ENCODE peak calls at places on chromosomes 2 and 18, in six cellular contexts. N is CD8-positive, alpha-beta T cell; R is endothelial cell; Z is right atrium auricular region; L is fibroblast of mammary gland; Q is heart right ventricle. J is an unnamed sample.

GRCh38 chr2:126979039-126979438 is 80.3 kb downstream of the TEX51 start:
- DNase-seq in N (no peak), R (no peak), Z (no peak), L (no peak), Q (no peak), J (no peak)

GRCh38 chr2:200308421-200309295 is 2.2 kb downstream of the SPATS2L start:
- DNase-seq in N (no peak), R (no peak), Z (no peak), L (peak), Q (no peak), J (peak)

GRCh38 chr2:101995804-101996203 is 4.0 kb downstream of the IL1R2 start:
- DNase-seq in N (no peak), R (no peak), Z (no peak), L (no peak), Q (no peak), J (no peak)

GRCh38 chr2:215379948-215380347 is 55.9 kb downstream of the FN1 start:
- DNase-seq in N (no peak), R (no peak), Z (no peak), L (no peak), Q (no peak), J (no peak)

GRCh38 chr2:237497820-237498128 is 10.7 kb downstream of the MLPH start:
- DNase-seq in N (no peak), R (no peak), Z (no peak), L (peak), Q (no peak), J (no peak)

GRCh38 chr2:196546151-196546919 is 93.2 kb upstream of the CCDC150 start:
- DNase-seq in N (no peak), R (no peak), Z (no peak), L (no peak), Q (no peak), J (no peak)

GRCh38 chr2:11899264-11899818 is 152.9 kb downstream of the LPIN1 start:
- DNase-seq in N (no peak), R (no peak), Z (no peak), L (peak), Q (no peak), J (peak)

GRCh38 chr2:94759211-94759610 is 112.0 kb upstream of the TEKT4 start:
- DNase-seq in N (no peak), R (peak), Z (peak), L (no peak), Q (no peak), J (no peak)

GRCh38 chr18:27377251-27377650 is 192.1 kb upstream of the CHST9 start:
- DNase-seq in N (no peak), R (no peak), Z (no peak), L (peak), Q (no peak), J (no peak)

GRCh38 chr2:73172963-73173362 is 29.4 kb upstream of the NOTO start:
- DNase-seq in N (no peak), R (no peak), Z (no peak), L (peak), Q (no peak), J (peak)

GRCh38 chr18:7325126-7325430 is 94.2 kb downstream of the LRRC30 start:
- DNase-seq in N (no peak), R (no peak), Z (no peak), L (no peak), Q (no peak), J (no peak)

GRCh38 chr2:33529771-33530481 is 53.5 kb downstream of the RASGRP3 start:
- DNase-seq in N (no peak), R (no peak), Z (no peak), L (peak), Q (no peak), J (peak)

GRCh38 chr2:230877737-230878598 is 13.2 kb downstream of the ITM2C start:
- DNase-seq in N (peak), R (no peak), Z (no peak), L (no peak), Q (no peak), J (no peak)

GRCh38 chr2:238652771-238653157 is 195.1 kb upstream of the TWIST2 start:
- DNase-seq in N (no peak), R (no peak), Z (no peak), L (no peak), Q (no peak), J (no peak)

GRCh38 chr2:54285451-54285850 is 29.4 kb upstream of the TSPYL6 start:
- DNase-seq in N (no peak), R (no peak), Z (no peak), L (no peak), Q (no peak), J (no peak)

GRCh38 chr2:144258154-144258553 is 261.8 kb downstream of the ZEB2 start:
- DNase-seq in N (no peak), R (no peak), Z (no peak), L (no peak), Q (no peak), J (no peak)

GRCh38 chr2:130765464-130765863 is 10.1 kb downstream of the AMER3 start:
- DNase-seq in N (no peak), R (no peak), Z (peak), L (no peak), Q (no peak), J (no peak)

GRCh38 chr2:37858197-37858711 is 66.8 kb upstream of the RMDN2 start:
- DNase-seq in N (no peak), R (no peak), Z (no peak), L (peak), Q (no peak), J (peak)

GRCh38 chr2:33197198-33197938 is 250.6 kb downstream of the LTBP1 start:
- DNase-seq in N (no peak), R (no peak), Z (no peak), L (no peak), Q (no peak), J (no peak)

GRCh38 chr2:158457826-158458616 is 1.3 kb downstream of the PKP4 start:
- DNase-seq in N (peak), R (peak), Z (peak), L (peak), Q (peak), J (peak)

GRCh38 chr18:468841-469796 is 31.4 kb downstream of the COLEC12 start:
- DNase-seq in N (no peak), R (no peak), Z (no peak), L (no peak), Q (no peak), J (no peak)

GRCh38 chr2:72917138-72917874 is at the start of gene EMX1:
- DNase-seq in N (peak), R (peak), Z (no peak), L (no peak), Q (no peak), J (no peak)

GRCh38 chr2:5673861-5674240 is 18.3 kb upstream of the SOX11 start:
- DNase-seq in N (no peak), R (peak), Z (no peak), L (no peak), Q (no peak), J (no peak)

GRCh38 chr2:50126077-50126476 is 905.9 kb downstream of the NRXN1 start:
- DNase-seq in N (no peak), R (no peak), Z (no peak), L (no peak), Q (no peak), J (no peak)

GRCh38 chr2:128556633-128557032 is 238.0 kb upstream of the HS6ST1 start:
- DNase-seq in N (no peak), R (no peak), Z (no peak), L (no peak), Q (no peak), J (no peak)

GRCh38 chr2:197286805-197287595 is 23.6 kb downstream of the ANKRD44 start:
- DNase-seq in N (no peak), R (no peak), Z (peak), L (peak), Q (no peak), J (peak)

GRCh38 chr2:12302691-12303090 is 414.0 kb upstream of the TRIB2 start:
- DNase-seq in N (no peak), R (no peak), Z (no peak), L (no peak), Q (no peak), J (no peak)

GRCh38 chr18:72700961-72701710 is 157.0 kb upstream of the CBLN2 start:
- DNase-seq in N (no peak), R (no peak), Z (no peak), L (peak), Q (no peak), J (no peak)

GRCh38 chr2:159074605-159075004 is 106.2 kb downstream of the TANC1 start:
- DNase-seq in N (no peak), R (no peak), Z (no peak), L (no peak), Q (no peak), J (no peak)

GRCh38 chr18:8721094-8721669 is 15.8 kb downstream of the MTCL1 start:
- DNase-seq in N (no peak), R (no peak), Z (peak), L (no peak), Q (no peak), J (no peak)

GRCh38 chr2:96832751-96833507 is 10.9 kb downstream of the ANKRD23 start:
- DNase-seq in N (no peak), R (peak), Z (peak), L (peak), Q (peak), J (peak)

GRCh38 chr2:27587025-27587424 is 4.2 kb downstream of the ZNF512 start:
- DNase-seq in N (no peak), R (no peak), Z (no peak), L (no peak), Q (no peak), J (no peak)

GRCh38 chr2:25173719-25174118 is 5.3 kb upstream of the POMC start:
- DNase-seq in N (no peak), R (no peak), Z (no peak), L (no peak), Q (no peak), J (no peak)

GRCh38 chr18:62288669-62289016 is 36.5 kb upstream of the TNFRSF11A start:
- DNase-seq in N (no peak), R (no peak), Z (no peak), L (no peak), Q (no peak), J (no peak)

GRCh38 chr2:148814853-148815419 is 60.1 kb upstream of the KIF5C start:
- DNase-seq in N (no peak), R (no peak), Z (no peak), L (peak), Q (no peak), J (no peak)

GRCh38 chr2:106161938-106162814 is 31.9 kb downstream of the UXS1 start:
- DNase-seq in N (no peak), R (no peak), Z (no peak), L (no peak), Q (no peak), J (no peak)

GRCh38 chr18:6609882-6610281 is 119.6 kb upstream of the ARHGAP28 start:
- DNase-seq in N (no peak), R (no peak), Z (no peak), L (no peak), Q (no peak), J (no peak)

GRCh38 chr2:29519996-29520395 is 401.4 kb downstream of the ALK start:
- DNase-seq in N (no peak), R (no peak), Z (no peak), L (peak), Q (no peak), J (peak)

DNA sequence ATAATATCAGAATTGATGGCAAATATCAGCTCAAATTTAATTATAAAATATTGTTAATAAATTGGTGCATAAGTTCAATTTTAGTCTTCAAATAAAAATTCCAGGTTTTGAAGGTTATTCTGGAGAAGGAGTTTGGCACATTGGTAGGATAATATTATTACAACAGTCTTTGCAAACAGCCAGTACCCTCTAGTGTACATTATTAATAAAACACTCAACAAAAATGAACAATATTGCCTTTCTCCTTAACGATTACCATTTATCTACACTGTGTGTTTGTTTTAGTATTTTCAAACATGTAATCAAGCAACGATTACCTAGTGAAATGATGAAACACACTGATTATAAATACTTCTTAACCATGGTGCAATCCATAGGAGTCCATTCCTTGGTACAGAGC is 334.0 kb upstream of the FSIP2 start:
- DNase-seq in N (no peak), R (no peak), Z (no peak), L (no peak), Q (no peak), J (no peak)
- TF ChIP-seq CTCF in N (no peak), R (no peak), Z (no peak), L (no peak), Q (no peak), J (no peak)

GRCh38 chr2:40103163-40103562 is 324.1 kb upstream of the THUMPD2 start:
- DNase-seq in N (no peak), R (no peak), Z (no peak), L (peak), Q (no peak), J (peak)
- TF ChIP-seq CTCF in N (no peak), R (no peak), Z (no peak), L (no peak), Q (no peak), J (no peak)

GRCh38 chr2:98730053-98730850 is 680 bp downstream of the MGAT4A start:
- DNase-seq in N (peak), R (peak), Z (peak), L (no peak), Q (peak), J (no peak)
- TF ChIP-seq CTCF in N (no peak), R (no peak), Z (no peak), L (no peak), Q (no peak), J (no peak)

DNA sequence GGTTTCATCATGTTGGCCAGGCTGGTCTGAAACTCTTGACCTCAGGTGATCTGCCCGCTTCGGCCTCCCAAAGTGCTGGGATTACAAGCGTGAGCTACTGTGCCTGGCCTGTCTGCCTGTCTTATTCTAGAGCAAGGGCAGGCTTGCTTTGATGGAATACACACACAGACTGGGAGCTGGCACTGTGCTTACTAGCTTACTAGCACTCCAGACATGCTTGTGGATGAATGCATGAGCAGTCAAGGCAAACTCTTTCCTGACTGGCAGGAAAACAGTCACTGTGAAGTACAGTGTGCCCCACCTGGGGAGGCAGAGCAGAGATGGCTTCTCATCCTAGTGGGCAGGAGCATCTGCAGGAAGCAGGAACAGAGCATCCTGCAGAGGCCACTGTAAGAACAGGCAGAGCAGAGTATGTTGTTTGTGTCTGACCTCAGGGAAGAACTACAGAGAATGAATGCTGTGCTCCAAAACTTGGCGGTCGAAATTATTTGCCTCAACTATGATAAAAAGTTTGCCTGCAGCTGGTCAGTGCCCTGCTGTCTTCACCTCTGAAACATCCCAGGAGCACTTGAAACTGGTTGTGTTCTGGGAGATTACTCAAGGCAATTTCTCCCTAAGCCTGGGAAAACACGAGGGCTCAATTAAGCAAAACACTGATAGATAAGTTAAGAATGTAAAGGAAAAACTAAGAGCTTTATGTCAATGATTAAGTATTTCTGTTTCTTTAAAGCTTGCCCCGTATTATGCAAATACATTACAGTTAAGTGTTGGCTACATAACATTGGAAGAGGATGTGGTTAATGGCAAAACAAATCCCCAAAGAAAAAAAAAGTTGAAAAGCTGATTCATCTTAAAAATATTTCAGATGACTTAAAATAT is 102.4 kb downstream of the VAPA start:
- DNase-seq in N (no peak), R (no peak), Z (no peak), L (peak), Q (no peak), J (peak)
- TF ChIP-seq CTCF in N (no peak), R (no peak), Z (no peak), L (peak), Q (no peak), J (peak)

GRCh38 chr18:45227004-45227403 is 388.3 kb upstream of the SLC14A2 start:
- DNase-seq in N (no peak), R (no peak), Z (no peak), L (no peak), Q (no peak), J (no peak)
- TF ChIP-seq CTCF in N (no peak), R (no peak), Z (no peak), L (no peak), Q (no peak), J (no peak)